ENCODE peak calls at places on chromosomes 3 and 15, in four cellular contexts. B is stromal cell of bone marrow, Y is heart right ventricle, K is NCI-H146. V is an unnamed sample.

GRCh38 chr15:67520276-67520975 is 505 bp upstream of the C15orf61 start:
- DNase-seq in B (no peak), Y (no peak), K (no peak), V (no peak)

GRCh38 chr3:172987268-172987667 is 153.8 kb downstream of the SPATA16 start:
- DNase-seq in B (no peak), Y (no peak), K (peak), V (peak)

GRCh38 chr3:10983219-10983916 is 9.2 kb upstream of the SLC6A1 start:
- DNase-seq in B (peak), Y (no peak), K (no peak), V (peak)

GRCh38 chr3:195005759-195006555 is 265.0 kb downstream of the XXYLT1 start:
- DNase-seq in B (no peak), Y (no peak), K (no peak), V (no peak)

GRCh38 chr3:124882749-124883148 is 4.4 kb downstream of the ITGB5 start:
- DNase-seq in B (no peak), Y (no peak), K (no peak), V (no peak)

GRCh38 chr3:178948546-178948945 is 123.1 kb downstream of the ZMAT3 start:
- DNase-seq in B (no peak), Y (no peak), K (no peak), V (no peak)

GRCh38 chr3:159186581-159186980 is 384.7 kb downstream of the MFSD1 start:
- DNase-seq in B (no peak), Y (no peak), K (no peak), V (no peak)

GRCh38 chr15:79970921-79971434 is at the start of gene BCL2A1:
- DNase-seq in B (peak), Y (no peak), K (no peak), V (no peak)

GRCh38 chr3:7285502-7285901 is 424.6 kb downstream of the GRM7 start:
- DNase-seq in B (no peak), Y (no peak), K (peak), V (peak)

GRCh38 chr15:81334768-81335447 is 11.0 kb upstream of the STARD5 start:
- DNase-seq in B (no peak), Y (no peak), K (peak), V (peak)

GRCh38 chr3:59769132-59769531 is 719.3 kb upstream of the CFAP20DC start:
- DNase-seq in B (no peak), Y (no peak), K (no peak), V (no peak)

GRCh38 chr3:32469151-32469874 is 33.3 kb downstream of the CMTM6 start:
- DNase-seq in B (peak), Y (no peak), K (no peak), V (no peak)

GRCh38 chr3:10187944-10188343 is 23.2 kb downstream of the IRAK2 start:
- DNase-seq in B (no peak), Y (no peak), K (no peak), V (no peak)

GRCh38 chr15:28098766-28099554 is at the start of gene OCA2:
- DNase-seq in B (no peak), Y (peak), K (peak), V (peak)

GRCh38 chr15:31111091-31111647 is 9.6 kb upstream of the TRPM1 start:
- DNase-seq in B (no peak), Y (no peak), K (no peak), V (no peak)

GRCh38 chr3:47065058-47065457 is 85.6 kb downstream of the NBEAL2 start:
- DNase-seq in B (no peak), Y (no peak), K (no peak), V (no peak)

GRCh38 chr3:46710671-46711295 is 6.9 kb downstream of the PRSS50 start:
- DNase-seq in B (no peak), Y (peak), K (no peak), V (no peak)

GRCh38 chr15:29364429-29365078 is 94.9 kb upstream of the NSMCE3 start:
- DNase-seq in B (peak), Y (no peak), K (no peak), V (peak)

GRCh38 chr15:81529444-81529950 is 155.5 kb upstream of the TMC3 start:
- DNase-seq in B (no peak), Y (no peak), K (no peak), V (no peak)

GRCh38 chr3:6416049-6416661 is 444.8 kb upstream of the GRM7 start:
- DNase-seq in B (no peak), Y (no peak), K (no peak), V (peak)

GRCh38 chr3:188049890-188050530 is 103.9 kb upstream of the LPP start:
- DNase-seq in B (no peak), Y (no peak), K (no peak), V (peak)

GRCh38 chr15:26864664-26865191 is 2.1 kb upstream of the GABRA5 start:
- DNase-seq in B (peak), Y (no peak), K (no peak), V (peak)

GRCh38 chr3:35944915-35945710 is 305.8 kb downstream of the ARPP21 start:
- DNase-seq in B (no peak), Y (no peak), K (no peak), V (no peak)

GRCh38 chr3:79056498-79056897 is 711.3 kb downstream of the ROBO1 start:
- DNase-seq in B (no peak), Y (no peak), K (peak), V (no peak)

GRCh38 chr3:55947406-55947805 is 460.3 kb upstream of the WNT5A start:
- DNase-seq in B (no peak), Y (no peak), K (no peak), V (no peak)

GRCh38 chr15:101651753-101652097 is 456 bp downstream of the TM2D3 start:
- DNase-seq in B (peak), Y (no peak), K (peak), V (peak)

V was measured in DMS53.